ENCODE peak calls at places on chromosomes 13 and 19, in six cellular contexts. S, Q, D, K, B and F are unnamed samples.

GRCh38 chr19:10286803-10287737 is at the start of gene ICAM4:
- DNase-seq in D (no peak), K (peak; percentile 21), B (peak; percentile 81), S (no peak), Q (peak; percentile 75), F (no peak)

GRCh38 chr19:29878973-29879654 is 62.9 kb upstream of the URI1 start:
- DNase-seq in D (no peak), Q (peak; percentile 83), S (peak; percentile 80), B (peak; percentile 92), K (peak; percentile 28), F (no peak)

GRCh38 chr13:69291292-69291906 is 816.2 kb upstream of the ATXN8OS start:
- DNase-seq in B (no peak), Q (no peak), S (no peak), K (no peak), D (no peak), F (no peak)

GRCh38 chr13:46197299-46197975 is 14.3 kb upstream of the LRRC63 start:
- DNase-seq in D (no peak), Q (peak; percentile 50), B (no peak), S (no peak), K (no peak), F (no peak)

GRCh38 chr13:112746044-112746443 is 56.2 kb downstream of the ATP11A start:
- DNase-seq in D (no peak), S (no peak), B (no peak), Q (no peak), K (no peak), F (peak; percentile 89)

GRCh38 chr13:102028846-102029245 is 373.0 kb downstream of the FGF14 start:
- DNase-seq in S (no peak), B (no peak), D (no peak), Q (no peak), K (no peak), F (no peak)

GRCh38 chr13:98156259-98156658 is 13.4 kb downstream of the FARP1 start:
- DNase-seq in S (no peak), B (no peak), K (no peak), D (no peak), Q (no peak), F (no peak)

GRCh38 chr19:13163609-13164364 is 13.6 kb downstream of the IER2 start:
- DNase-seq in D (peak; percentile 35), B (peak; percentile 93), Q (peak; percentile 80), S (peak; percentile 92), K (no peak), F (no peak)

GRCh38 chr19:58317481-58318072 is 9.2 kb upstream of the ZSCAN22 start:
- DNase-seq in K (peak; percentile 29), S (no peak), Q (peak; percentile 57), B (no peak), D (no peak), F (peak; percentile 32)

GRCh38 chr13:98847780-98848179 is 95.3 kb upstream of the SLC15A1 start:
- DNase-seq in S (no peak), Q (no peak), B (no peak), K (no peak), D (no peak), F (no peak)

GRCh38 chr13:42272115-42272756 is at the start of gene AKAP11:
- DNase-seq in S (no peak), B (peak; percentile 39), Q (peak; percentile 70), D (peak; percentile 33), K (no peak), F (no peak)

GRCh38 chr13:39394811-39395685 is 207.9 kb downstream of the LHFPL6 start:
- DNase-seq in S (no peak), K (no peak), B (no peak), D (no peak), Q (no peak), F (no peak)

GRCh38 chr13:33207616-33207964 is 78.0 kb downstream of the STARD13 start:
- DNase-seq in S (no peak), B (no peak), K (peak; percentile 96), Q (no peak), D (no peak), F (no peak)

GRCh38 chr13:107462501-107462900 is 752.8 kb downstream of the LIG4 start:
- DNase-seq in D (no peak), B (no peak), S (no peak), K (no peak), Q (no peak), F (no peak)

GRCh38 chr19:28067882-28068281 is 1145.1 kb downstream of the UQCRFS1 start:
- DNase-seq in K (no peak), S (no peak), Q (no peak), B (no peak), D (no peak), F (no peak)

GRCh38 chr19:51809787-51810186 is 14.8 kb downstream of the FPR3 start:
- DNase-seq in Q (no peak), D (no peak), B (no peak), S (no peak), K (no peak), F (no peak)

GRCh38 chr19:51811344-51811743 is 16.4 kb downstream of the FPR3 start:
- DNase-seq in B (no peak), Q (no peak), D (no peak), S (peak; percentile 78), K (no peak), F (no peak)

GRCh38 chr19:51808333-51808986 is 13.5 kb downstream of the FPR3 start:
- DNase-seq in K (peak; percentile 4), D (no peak), B (no peak), Q (no peak), S (no peak), F (peak; percentile 46)

GRCh38 chr19:51807925-51808324 is 13.0 kb downstream of the FPR3 start:
- DNase-seq in Q (no peak), S (no peak), D (no peak), B (no peak), K (no peak), F (no peak)

DNA sequence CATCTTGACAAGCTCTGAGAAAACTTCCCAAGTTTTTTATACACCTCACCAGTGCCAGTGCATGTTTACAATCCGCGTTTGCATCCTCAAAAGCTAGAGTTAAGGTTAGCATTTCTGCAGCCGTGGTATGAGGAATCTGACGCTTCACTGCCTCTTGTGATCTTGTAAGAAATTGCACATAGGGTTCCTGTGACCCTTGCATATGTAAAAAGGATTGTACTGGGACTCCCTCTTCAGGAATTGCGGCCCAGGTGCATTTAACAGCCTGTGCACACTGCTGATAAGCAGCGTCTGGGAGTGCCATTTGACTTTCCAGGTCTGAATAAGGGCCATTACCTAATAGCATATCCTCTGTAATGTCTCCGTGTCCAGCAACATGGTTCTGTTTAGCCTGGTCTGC is 15.3 kb downstream of the FPR3 start:
- DNase-seq in Q (peak; percentile 17), B (no peak), S (no peak), D (no peak), K (no peak), F (peak; percentile 77)
- TF ChIP-seq CTCF in Q (peak; percentile 1), B (peak; percentile 10), S (no peak), D (no peak), K (no peak), F (peak; percentile 74)

GRCh38 chr13:32023698-32024097 is 7.9 kb upstream of the FRY start:
- DNase-seq in B (no peak), D (no peak), S (no peak), Q (no peak), K (no peak), F (no peak)
- TF ChIP-seq CTCF in B (peak; percentile 40), D (no peak), S (no peak), Q (peak; percentile 9), K (no peak), F (peak; percentile 13)

DNA sequence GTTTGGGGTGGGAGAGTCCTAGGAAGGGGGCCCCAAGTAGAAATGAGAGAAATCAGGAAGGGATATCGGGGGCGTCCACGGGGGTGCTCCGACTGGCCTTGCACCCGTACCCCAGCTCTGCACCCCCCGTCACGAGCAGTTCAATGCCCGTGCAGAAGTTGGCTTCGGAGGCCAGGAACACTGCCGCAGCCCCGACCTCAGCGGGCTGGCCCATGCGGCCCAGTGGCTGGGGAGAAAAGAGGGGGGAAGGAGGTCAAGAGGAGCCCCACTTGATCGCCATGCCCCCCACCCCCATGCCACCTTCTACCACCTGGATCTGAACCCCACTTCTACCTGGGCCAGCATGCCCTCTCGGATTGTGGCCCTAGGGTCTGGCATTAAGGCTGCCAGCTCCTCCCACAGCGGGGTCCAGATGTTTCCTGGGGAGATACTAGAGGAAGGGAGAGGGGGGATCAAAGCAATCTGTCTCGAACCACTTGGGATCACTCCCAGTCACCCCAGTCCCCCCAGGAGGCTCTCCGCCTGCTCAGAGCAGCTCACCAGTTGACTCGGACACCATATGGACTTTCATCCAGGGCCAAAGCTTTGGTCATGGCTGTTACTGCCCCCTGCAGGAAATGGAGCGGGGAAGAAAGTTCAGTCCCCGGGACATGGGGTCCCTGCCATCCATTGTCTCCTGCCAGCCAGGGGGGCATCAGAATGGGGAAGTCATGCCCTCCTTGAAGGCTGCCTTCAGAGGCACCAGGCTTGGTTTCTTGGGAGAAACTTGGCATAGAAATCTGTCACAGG is 2.5 kb upstream of the BCAT2 start:
- DNase-seq in K (no peak), S (no peak), D (no peak), Q (no peak), B (peak; percentile 75), F (no peak)
- TF ChIP-seq CTCF in K (no peak), S (no peak), D (no peak), Q (peak; percentile 21), B (peak; percentile 23), F (no peak)

GRCh38 chr19:16334421-16334820 is 9.8 kb downstream of the KLF2 start:
- DNase-seq in D (no peak), K (no peak), Q (no peak), S (no peak), B (peak; percentile 43), F (no peak)

GRCh38 chr19:16337809-16338469 is 13.3 kb downstream of the KLF2 start:
- DNase-seq in D (no peak), K (no peak), Q (no peak), S (no peak), B (peak; percentile 83), F (no peak)

GRCh38 chr19:16338470-16339360 is 14.1 kb downstream of the KLF2 start:
- DNase-seq in K (peak; percentile 47), D (peak; percentile 45), B (peak; percentile 96), Q (no peak), S (no peak), F (no peak)

GRCh38 chr19:16335226-16335625 is 10.6 kb downstream of the KLF2 start:
- DNase-seq in S (no peak), B (no peak), K (no peak), Q (no peak), D (no peak), F (no peak)

GRCh38 chr19:16336571-16336970 is 11.9 kb downstream of the KLF2 start:
- DNase-seq in K (no peak), B (peak; percentile 71), S (no peak), D (no peak), Q (no peak), F (no peak)
- TF ChIP-seq CTCF in K (no peak), B (no peak), S (no peak), D (no peak), Q (no peak), F (no peak)

DNA sequence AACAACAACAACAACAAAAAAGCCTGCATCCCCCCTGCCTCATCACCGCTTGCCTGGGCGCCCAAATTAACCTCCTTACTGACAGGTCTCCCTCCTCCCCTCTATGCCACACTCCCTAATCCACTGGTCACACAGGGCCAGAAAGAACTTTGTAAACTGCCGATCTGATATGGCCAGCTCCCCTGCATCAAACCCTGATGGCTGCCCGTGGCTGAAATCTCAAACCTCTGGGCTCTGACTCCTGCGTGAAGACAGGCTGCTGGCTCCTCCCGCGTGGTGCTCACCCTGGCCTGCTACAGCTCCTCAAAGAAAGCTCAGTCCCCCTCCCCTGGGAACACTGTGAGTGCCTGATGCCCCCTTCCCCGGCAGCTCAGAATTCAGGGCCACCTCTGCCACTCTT is 7.6 kb downstream of the ISOC2 start:
- DNase-seq in B (no peak), Q (no peak), K (no peak), D (no peak), S (no peak), F (no peak)
- TF ChIP-seq CTCF in B (no peak), Q (no peak), K (no peak), D (no peak), S (no peak), F (no peak)

GRCh38 chr13:97028441-97029299 is 34.4 kb upstream of the OXGR1 start:
- DNase-seq in S (peak; percentile 71), K (peak; percentile 37), B (peak; percentile 38), D (peak; percentile 21), Q (peak; percentile 81), F (no peak)
- TF ChIP-seq CTCF in S (peak; percentile 91), K (peak; percentile 67), B (peak; percentile 90), D (peak; percentile 97), Q (peak; percentile 88), F (peak; percentile 69)